ENCODE peak calls at places on chromosomes 12 and 14, in seven cellular contexts. X is mucosa of descending colon; U is fibroblast of the aortic adventitia; P is PC-9; W is GM20000; N is right atrium auricular region; O is CD4-positive, alpha-beta T cell. V is an unnamed sample.
A peak's percentile ranks its signal among the peaks of the same experiment; 100 is the strongest.

GRCh38 chr14:21024668-21025373 is at the start of gene NDRG2:
- DNase-seq in U (no peak), W (peak; percentile 78), O (peak; percentile 68), N (peak; percentile 72), X (peak; percentile 90), P (peak; percentile 56), V (peak; percentile 73)

GRCh38 chr12:91133871-91134270 is 22.6 kb upstream of the LUM start:
- DNase-seq in X (no peak), P (no peak), O (no peak), N (no peak), W (no peak), U (peak; percentile 74), V (no peak)

GRCh38 chr12:110694330-110694891 is 5.5 kb upstream of the HVCN1 start:
- DNase-seq in W (no peak), O (no peak), P (no peak), U (no peak), N (peak; percentile 73), X (no peak), V (no peak)

GRCh38 chr12:12628013-12628412 is 16.3 kb downstream of the CREBL2 start:
- DNase-seq in O (no peak), U (peak; percentile 6), N (no peak), X (no peak), W (no peak), P (no peak), V (no peak)

GRCh38 chr12:113815031-113815430 is 151.1 kb downstream of the RBM19 start:
- DNase-seq in X (no peak), O (no peak), W (no peak), P (peak; percentile 67), N (no peak), U (no peak), V (no peak)

GRCh38 chr12:68804654-68805591 is 3.1 kb upstream of the MDM2 start:
- DNase-seq in U (no peak), P (no peak), N (no peak), O (no peak), X (no peak), W (no peak), V (no peak)

GRCh38 chr12:86724716-86725115 is 468.5 kb upstream of the MGAT4C start:
- DNase-seq in N (no peak), O (no peak), X (no peak), W (no peak), U (peak; percentile 35), P (no peak), V (no peak)

GRCh38 chr12:20593611-20594010 is 101.5 kb upstream of the SLCO1C1 start:
- DNase-seq in X (no peak), W (no peak), N (no peak), P (no peak), U (no peak), O (no peak), V (no peak)

GRCh38 chr14:62655161-62655560 is 390.1 kb downstream of the KCNH5 start:
- DNase-seq in N (no peak), P (no peak), U (no peak), W (no peak), O (no peak), X (no peak), V (no peak)

GRCh38 chr14:94771191-94771905 is 1.4 kb upstream of the GSC start:
- DNase-seq in U (no peak), W (no peak), O (no peak), X (no peak), P (no peak), N (no peak), V (peak; percentile 38)

GRCh38 chr12:13208533-13209278 is 12.2 kb downstream of the EMP1 start:
- DNase-seq in U (peak; percentile 53), P (peak; percentile 54), X (no peak), W (no peak), N (no peak), O (no peak), V (peak; percentile 40)

GRCh38 chr12:75635606-75636444 is 124.4 kb upstream of the KRR1 start:
- DNase-seq in O (no peak), X (no peak), W (peak; percentile 27), U (peak; percentile 80), N (no peak), P (no peak), V (no peak)

GRCh38 chr12:24586293-24586692 is 362.6 kb downstream of the BCAT1 start:
- DNase-seq in X (no peak), O (no peak), P (no peak), U (no peak), W (no peak), N (no peak), V (no peak)

GRCh38 chr12:124829008-124829707 is 34.5 kb downstream of the SCARB1 start:
- DNase-seq in P (peak; percentile 66), U (peak; percentile 86), W (no peak), X (no peak), O (no peak), N (no peak), V (no peak)

GRCh38 chr12:62482769-62483168 is 16.1 kb downstream of the MON2 start:
- DNase-seq in U (no peak), O (no peak), N (no peak), X (no peak), P (no peak), W (no peak), V (no peak)

GRCh38 chr12:31210104-31210503 is 115.8 kb downstream of the SINHCAF start:
- DNase-seq in X (no peak), U (no peak), O (no peak), P (no peak), W (no peak), N (no peak), V (no peak)

GRCh38 chr12:11581179-11581755 is 68.2 kb upstream of the ETV6 start:
- DNase-seq in P (peak; percentile 56), O (peak; percentile 42), N (peak; percentile 66), U (peak; percentile 88), X (no peak), W (peak; percentile 33), V (peak; percentile 61)

GRCh38 chr12:113880993-113881392 is 85.1 kb downstream of the RBM19 start:
- DNase-seq in O (no peak), N (no peak), X (no peak), W (no peak), U (no peak), P (no peak), V (no peak)

GRCh38 chr12:122356192-122356635 is 66.3 kb downstream of the CLIP1 start:
- DNase-seq in X (no peak), O (peak; percentile 35), P (peak; percentile 24), W (peak; percentile 77), U (peak; percentile 79), N (no peak), V (peak; percentile 53)

GRCh38 chr12:13851828-13852227 is 129.6 kb downstream of the GRIN2B start:
- DNase-seq in N (no peak), W (no peak), O (no peak), X (no peak), U (no peak), P (no peak), V (no peak)

GRCh38 chr14:73207615-73208014 is 29.7 kb upstream of the PAPLN start:
- DNase-seq in P (no peak), U (no peak), N (no peak), O (no peak), X (no peak), W (no peak), V (no peak)

GRCh38 chr14:67440513-67440912 is 28.5 kb upstream of the PLEK2 start:
- DNase-seq in W (no peak), N (no peak), P (peak; percentile 44), O (no peak), X (no peak), U (no peak), V (no peak)

GRCh38 chr14:32405856-32406255 is 76.8 kb downstream of the AKAP6 start:
- DNase-seq in O (no peak), X (no peak), P (no peak), W (no peak), N (no peak), U (no peak), V (no peak)
- TF ChIP-seq CTCF in O (no peak), X (no peak), P (no peak), W (no peak), N (no peak), U (no peak), V (no peak)

GRCh38 chr14:58014778-58015177 is 137.2 kb downstream of the ARMH4 start:
- DNase-seq in X (no peak), N (no peak), U (no peak), W (no peak), P (no peak), O (no peak), V (no peak)
- TF ChIP-seq CTCF in X (no peak), N (no peak), U (no peak), W (no peak), P (no peak), O (no peak), V (no peak)

GRCh38 chr12:55843431-55843830 is 695 bp upstream of the MMP19 start:
- DNase-seq in W (no peak), U (no peak), X (no peak), N (no peak), P (no peak), O (no peak), V (no peak)

GRCh38 chr12:55845349-55845748 is 2.6 kb upstream of the MMP19 start:
- DNase-seq in N (no peak), P (no peak), W (no peak), U (no peak), X (no peak), O (no peak), V (no peak)

GRCh38 chr12:55845785-55846496 is 3.2 kb upstream of the MMP19 start:
- DNase-seq in W (no peak), O (no peak), P (no peak), U (peak; percentile 34), X (no peak), N (no peak), V (no peak)

GRCh38 chr12:55840581-55841351 is 2.0 kb downstream of the MMP19 start:
- DNase-seq in X (no peak), N (no peak), W (no peak), U (no peak), P (no peak), O (no peak), V (no peak)

GRCh38 chr12:55842681-55843429 is at the start of gene MMP19:
- DNase-seq in X (no peak), U (peak; percentile 83), O (no peak), N (no peak), W (no peak), P (no peak), V (no peak)
- TF ChIP-seq CTCF in X (no peak), U (no peak), O (no peak), N (no peak), W (no peak), P (no peak), V (no peak)

DNA sequence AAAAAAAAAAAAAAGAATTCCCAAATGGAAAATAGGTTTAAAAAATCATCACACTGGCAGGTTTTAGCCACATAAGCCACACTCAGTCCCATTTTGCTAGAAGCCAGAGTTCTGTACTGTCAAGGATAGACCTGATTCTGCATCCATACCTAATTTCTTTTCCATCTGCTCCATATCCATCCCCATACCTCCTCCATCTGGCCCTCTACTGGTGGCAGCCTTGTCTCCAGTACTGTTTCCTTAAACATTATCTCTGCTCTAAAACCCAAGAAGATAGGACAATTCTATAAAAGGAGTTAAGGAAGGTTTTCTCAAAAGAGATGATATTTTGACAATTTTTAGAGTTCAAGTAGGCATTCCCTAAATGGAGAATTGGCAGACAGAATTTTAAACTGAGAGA is 26.0 kb upstream of the RXYLT1 start:
- DNase-seq in U (no peak), P (no peak), N (no peak), O (no peak), X (no peak), W (no peak), V (no peak)
- TF ChIP-seq CTCF in U (peak; percentile 32), P (no peak), N (no peak), O (no peak), X (no peak), W (no peak), V (no peak)

V was measured in endothelial cell.